ENCODE peak calls at places on chromosome 7, in ten cellular contexts. L, T, I, Y, X, D, Z, O, J and H are unnamed samples.
A peak's percentile ranks its signal among the peaks of the same experiment; 100 is the strongest.

GRCh38 chr7:2771274-2771711 is 72.8 kb downstream of the GNA12 start:
- DNase-seq in L (no peak), T (no peak), I (no peak), Y (peak; percentile 22), X (no peak), D (no peak), Z (no peak), O (no peak), J (no peak), H (peak; percentile 92)

GRCh38 chr7:111760043-111760442 is 197.8 kb upstream of the IMMP2L start:
- DNase-seq in L (no peak), T (no peak), I (no peak), Y (no peak), X (no peak), D (no peak), Z (no peak), O (no peak), J (no peak), H (no peak)

GRCh38 chr7:98930464-98930863 is 52.1 kb downstream of the TRRAP start:
- DNase-seq in L (no peak), T (peak; percentile 35), I (no peak), Y (no peak), X (no peak), D (no peak), Z (no peak), O (no peak), J (no peak), H (no peak)

GRCh38 chr7:17677408-17677807 is 262.9 kb downstream of the SNX13 start:
- DNase-seq in L (no peak), T (no peak), I (no peak), Y (no peak), X (no peak), D (no peak), Z (no peak), O (no peak), J (no peak), H (no peak)

GRCh38 chr7:76225379-76225778 is 23.7 kb downstream of the SRRM3 start:
- DNase-seq in L (no peak), T (no peak), I (no peak), Y (no peak), X (no peak), D (no peak), Z (no peak), O (no peak), J (no peak), H (peak; percentile 51)

GRCh38 chr7:137928626-137929025 is 73.3 kb downstream of the CREB3L2 start:
- DNase-seq in L (no peak), T (no peak), I (no peak), Y (no peak), X (no peak), D (no peak), Z (no peak), O (no peak), J (no peak), H (no peak)

GRCh38 chr7:49852619-49853462 is 79.4 kb downstream of the VWC2 start:
- DNase-seq in L (peak; percentile 41), T (peak; percentile 60), I (no peak), Y (no peak), X (no peak), D (peak; percentile 34), Z (no peak), O (no peak), J (no peak), H (peak; percentile 48)

GRCh38 chr7:18037609-18038008 is 10.0 kb upstream of the PRPS1L1 start:
- DNase-seq in L (no peak), T (no peak), I (no peak), Y (no peak), X (no peak), D (no peak), Z (no peak), O (no peak), J (no peak), H (no peak)

GRCh38 chr7:143263266-143264195 is at the start of gene GSTK1:
- DNase-seq in L (peak; percentile 82), T (peak; percentile 86), I (peak; percentile 66), Y (peak; percentile 97), X (peak; percentile 84), D (peak; percentile 89), Z (peak; percentile 90), O (peak; percentile 17), J (peak; percentile 68), H (peak; percentile 73)
- TF ChIP-seq POLR2A in L (no peak), T (peak; percentile 74), I (peak; percentile 26), Y (peak; percentile 79), X (peak; percentile 68), D (peak; percentile 98), Z (peak; percentile 87), O (peak; percentile 83), J (peak; percentile 46), H (peak; percentile 74)

GRCh38 chr7:45890125-45890901 is 2.0 kb downstream of the IGFBP1 start:
- DNase-seq in L (no peak), T (no peak), I (no peak), Y (no peak), X (no peak), D (no peak), Z (no peak), O (no peak), J (no peak), H (no peak)
- TF ChIP-seq POLR2A in L (no peak), T (no peak), I (no peak), Y (no peak), X (no peak), D (no peak), Z (no peak), O (no peak), J (no peak), H (no peak)

GRCh38 chr7:155276032-155276799 is 21.5 kb upstream of the INSIG1 start:
- DNase-seq in L (no peak), T (no peak), I (no peak), Y (peak; percentile 40), X (no peak), D (no peak), Z (no peak), O (no peak), J (no peak), H (no peak)

GRCh38 chr7:155277385-155277994 is 20.2 kb upstream of the INSIG1 start:
- DNase-seq in L (no peak), T (no peak), I (no peak), Y (no peak), X (no peak), D (no peak), Z (no peak), O (no peak), J (no peak), H (no peak)

GRCh38 chr7:155276800-155277375 is 20.8 kb upstream of the INSIG1 start:
- DNase-seq in L (no peak), T (no peak), I (no peak), Y (no peak), X (no peak), D (no peak), Z (peak; percentile 37), O (no peak), J (no peak), H (no peak)

GRCh38 chr7:155278921-155279320 is 18.8 kb upstream of the INSIG1 start:
- DNase-seq in L (no peak), T (no peak), I (peak; percentile 21), Y (no peak), X (no peak), D (no peak), Z (no peak), O (no peak), J (no peak), H (no peak)

DNA sequence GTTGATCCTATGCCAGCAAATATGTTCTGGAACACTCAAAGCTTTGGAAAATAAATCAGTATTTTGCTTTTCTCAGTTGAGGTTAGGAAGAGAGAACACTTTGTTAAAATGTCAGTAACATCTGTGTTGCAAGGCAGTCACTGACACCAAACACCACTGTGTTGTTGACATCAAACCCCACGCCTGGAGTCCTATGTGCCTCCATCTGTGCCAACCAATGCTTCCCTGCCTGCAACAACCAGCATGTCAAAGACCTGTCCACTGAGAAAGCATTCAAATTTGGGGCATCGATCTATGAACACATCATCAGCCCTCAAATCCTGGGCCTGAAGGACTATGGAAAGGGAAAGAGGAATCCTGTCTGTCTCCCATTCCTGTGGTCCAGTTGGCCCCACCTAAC is 22.7 kb upstream of the INSIG1 start:
- DNase-seq in L (no peak), T (no peak), I (no peak), Y (peak; percentile 6), X (no peak), D (no peak), Z (no peak), O (no peak), J (peak; percentile 54), H (no peak)
- TF ChIP-seq POLR2A in L (no peak), T (no peak), I (no peak), Y (no peak), X (no peak), D (no peak), Z (no peak), O (no peak), J (no peak), H (no peak)

DNA sequence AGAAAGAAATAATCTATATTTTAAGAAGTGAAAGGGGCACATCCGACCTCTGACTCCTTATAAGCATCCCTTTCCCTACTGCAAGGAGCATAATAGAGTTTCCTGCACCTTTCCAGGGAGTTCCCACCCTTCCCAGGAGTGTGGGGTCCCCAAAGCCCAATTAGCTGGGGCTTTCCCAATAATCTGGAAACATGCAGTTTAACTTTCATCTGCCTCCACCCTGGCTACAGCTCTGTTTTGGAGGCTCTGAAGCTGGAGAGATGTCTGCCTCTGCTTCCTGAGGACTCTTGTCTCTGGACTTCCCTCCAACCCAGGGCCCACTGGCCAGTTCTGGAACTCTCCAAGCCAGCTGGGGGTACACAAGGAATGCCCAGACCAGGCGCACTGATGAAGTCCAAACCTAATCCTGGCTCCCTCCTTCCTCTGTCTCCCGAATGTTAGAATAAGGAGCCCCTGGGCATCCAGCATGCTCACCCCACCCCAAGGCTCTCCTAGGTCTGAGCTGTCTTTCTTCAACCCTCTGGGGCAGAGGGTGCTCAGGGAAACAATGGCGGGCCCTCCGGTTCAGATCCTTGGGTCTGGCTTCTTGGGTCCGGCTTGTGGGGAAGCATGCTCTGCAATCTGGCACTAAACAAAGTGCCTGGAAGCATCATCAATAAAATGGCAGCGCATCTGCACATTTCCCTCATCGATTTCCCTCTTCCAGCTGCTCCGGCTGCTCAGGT is 13.4 kb downstream of the HOXA4 start:
- DNase-seq in L (no peak), T (no peak), I (no peak), Y (no peak), X (no peak), D (no peak), Z (peak; percentile 62), O (no peak), J (no peak), H (no peak)
- TF ChIP-seq POLR2A in L (no peak), T (no peak), I (no peak), Y (no peak), X (no peak), D (no peak), Z (no peak), O (no peak), J (no peak), H (no peak)

DNA sequence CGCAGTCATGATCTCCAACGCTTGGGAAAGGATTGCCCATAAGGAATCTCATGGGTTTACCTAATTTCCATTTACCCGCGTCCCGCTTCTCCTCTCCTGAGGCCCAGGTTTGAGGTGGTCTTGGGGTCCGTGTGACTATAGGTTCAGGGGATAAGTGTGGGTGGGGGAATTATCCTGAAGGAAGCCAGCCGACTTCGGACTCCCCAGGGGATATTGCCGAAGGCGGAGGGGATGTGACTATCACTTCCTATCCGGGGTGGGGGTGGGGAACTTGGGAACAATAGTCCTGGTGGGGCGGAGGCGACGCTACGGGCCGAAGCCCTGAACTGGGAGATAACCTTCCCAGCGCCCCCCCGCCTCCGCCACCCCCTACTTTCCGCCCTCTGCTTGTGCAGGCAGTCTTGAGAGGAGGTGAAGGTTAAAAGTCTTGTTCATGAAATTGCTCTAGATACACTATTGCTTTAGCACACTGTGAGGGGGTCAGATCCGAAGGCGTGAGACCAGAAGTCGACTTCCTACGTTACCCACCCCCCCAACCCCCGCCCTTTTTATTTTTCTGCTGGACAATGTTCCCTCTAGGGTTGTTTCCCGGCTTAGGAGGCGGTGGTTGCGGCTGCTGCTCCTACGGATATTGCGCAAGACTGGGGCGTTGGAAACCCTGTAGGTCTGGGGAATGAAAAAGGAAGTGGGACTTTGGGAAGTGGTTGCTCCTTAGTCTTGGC is 1.3 kb downstream of the PTPN12 start:
- DNase-seq in L (peak; percentile 89), T (peak; percentile 93), I (peak; percentile 88), Y (peak; percentile 83), X (peak; percentile 77), D (peak; percentile 92), Z (peak; percentile 95), O (peak; percentile 25), J (peak; percentile 85), H (peak; percentile 66)
- TF ChIP-seq POLR2A in L (no peak), T (no peak), I (no peak), Y (no peak), X (no peak), D (peak; percentile 21), Z (no peak), O (no peak), J (peak; percentile 8), H (no peak)